ENCODE peak calls at places on chromosomes 11 and 22, in nine cellular contexts. A is neural progenitor cell, U is PC-3, G is HCT116, E is OCI-LY7, J is MM.1S, D is hepatocyte, F is GM23338, P is SK-N-SH. Z is an unnamed sample. For H3K4me1, the result is how much of the 10 kb centered on the place peaks cover.

GRCh38 chr11:129972596-129972995 is 30.0 kb downstream of the PRDM10 start:
- DNase-seq in P (no peak), E (peak), F (peak), U (no peak), G (no peak), D (no peak), J (no peak), A (peak), Z (no peak)

GRCh38 chr11:113096661-113097060 is 135.4 kb downstream of the NCAM1 start:
- DNase-seq in E (no peak), D (no peak), U (no peak), F (no peak), G (no peak), J (no peak), P (no peak), A (no peak), Z (no peak)

GRCh38 chr22:38069372-38070249 is 12.4 kb downstream of the PICK1 start:
- DNase-seq in A (peak), G (no peak), U (no peak), P (peak), E (peak), D (peak), J (peak), F (peak), Z (peak)

GRCh38 chr11:28837599-28837998 is 729.4 kb downstream of the METTL15 start:
- DNase-seq in F (no peak), D (no peak), U (no peak), J (no peak), G (no peak), A (no peak), E (no peak), P (no peak), Z (no peak)

GRCh38 chr22:24985824-24986214 is 33.3 kb downstream of the KIAA1671 start:
- DNase-seq in E (no peak), D (no peak), A (no peak), F (no peak), P (no peak), J (no peak), G (no peak), U (peak), Z (peak)

GRCh38 chr22:31179345-31179744 is 19.4 kb downstream of the RNF185 start:
- DNase-seq in A (no peak), F (no peak), U (peak), G (no peak), J (no peak), P (no peak), D (no peak), E (no peak), Z (peak)

GRCh38 chr11:20192641-20193040 is 32.4 kb upstream of the DBX1 start:
- DNase-seq in F (no peak), P (no peak), U (no peak), G (no peak), A (no peak), J (no peak), D (no peak), E (no peak), Z (no peak)

GRCh38 chr11:45933131-45933821 is 10.8 kb downstream of the LARGE2 start:
- DNase-seq in G (no peak), U (peak), P (no peak), F (no peak), D (peak), J (no peak), E (peak), A (no peak), Z (peak)

GRCh38 chr11:83773950-83774880 is 488.0 kb upstream of the CCDC90B start:
- DNase-seq in J (no peak), E (no peak), D (peak), G (no peak), U (peak), P (no peak), F (no peak), A (no peak), Z (peak)

GRCh38 chr11:111910637-111911562 is 670 bp downstream of the CRYAB start:
- DNase-seq in P (no peak), J (no peak), A (no peak), U (no peak), D (no peak), E (no peak), F (no peak), G (no peak), Z (peak)

GRCh38 chr22:41528938-41529561 is 15.2 kb downstream of the POLR3H start:
- DNase-seq in P (no peak), E (no peak), A (no peak), J (no peak), F (no peak), U (no peak), D (no peak), G (no peak), Z (no peak)

GRCh38 chr22:44085743-44086741 is 61.9 kb downstream of the PARVB start:
- DNase-seq in F (peak), U (peak), J (peak), D (peak), G (peak), P (peak), E (peak), A (peak), Z (peak)

GRCh38 chr22:26884921-26885320 is 227.5 kb downstream of the MIAT start:
- DNase-seq in J (no peak), E (no peak), U (no peak), P (no peak), G (no peak), A (no peak), F (no peak), D (no peak), Z (no peak)

GRCh38 chr22:29338398-29338797 is 22.9 kb upstream of the RASL10A start:
- DNase-seq in J (no peak), D (no peak), P (no peak), G (no peak), U (no peak), F (no peak), E (no peak), A (no peak), Z (no peak)

GRCh38 chr11:65920035-65920802 is 993 bp downstream of the DRAP1 start:
- DNase-seq in U (peak), A (no peak), F (no peak), D (no peak), J (no peak), G (no peak), E (no peak), P (no peak), Z (peak)

GRCh38 chr22:37467556-37467955 is 18.6 kb downstream of the MFNG start:
- DNase-seq in D (no peak), U (no peak), F (no peak), P (no peak), A (no peak), G (no peak), J (no peak), E (no peak), Z (no peak)

GRCh38 chr22:44595841-44596341 is 97.9 kb upstream of the RTL6 start:
- DNase-seq in U (no peak), E (no peak), P (peak), A (no peak), G (no peak), D (no peak), F (no peak), J (no peak), Z (no peak)

GRCh38 chr11:35725880-35726279 is 63.3 kb downstream of the TRIM44 start:
- DNase-seq in J (no peak), F (no peak), U (peak), D (no peak), P (no peak), G (peak), E (no peak), A (no peak), Z (peak)

GRCh38 chr11:92642146-92642919 is 327.1 kb upstream of the MTNR1B start:
- DNase-seq in D (no peak), G (no peak), U (no peak), A (no peak), E (no peak), F (no peak), P (no peak), J (no peak), Z (peak)

GRCh38 chr11:124839051-124839971 is 25.9 kb upstream of the ROBO3 start:
- DNase-seq in G (no peak), A (peak), E (no peak), J (no peak), D (peak), F (peak), U (no peak), P (peak), Z (peak)

GRCh38 chr11:67644042-67644441 is 4.5 kb upstream of the TBX10 start:
- DNase-seq in F (peak), J (no peak), U (peak), G (peak), E (peak), P (no peak), A (peak), D (peak), Z (peak)

GRCh38 chr11:128908391-128909246 is 17.5 kb downstream of the KCNJ5 start:
- DNase-seq in A (no peak), E (no peak), U (peak), F (no peak), G (peak), P (peak), D (peak), J (no peak), Z (peak)

GRCh38 chr11:7250166-7250565 is 1.5 kb upstream of the SYT9 start:
- DNase-seq in A (no peak), P (no peak), F (no peak), J (no peak), D (no peak), U (no peak), G (no peak), E (no peak), Z (no peak)
- H3K4me3 ChIP-seq in A (no peak), P (no peak), F (no peak), J (no peak), D (no peak), U (no peak), G (no peak), E (no peak), Z (no peak)

DNA sequence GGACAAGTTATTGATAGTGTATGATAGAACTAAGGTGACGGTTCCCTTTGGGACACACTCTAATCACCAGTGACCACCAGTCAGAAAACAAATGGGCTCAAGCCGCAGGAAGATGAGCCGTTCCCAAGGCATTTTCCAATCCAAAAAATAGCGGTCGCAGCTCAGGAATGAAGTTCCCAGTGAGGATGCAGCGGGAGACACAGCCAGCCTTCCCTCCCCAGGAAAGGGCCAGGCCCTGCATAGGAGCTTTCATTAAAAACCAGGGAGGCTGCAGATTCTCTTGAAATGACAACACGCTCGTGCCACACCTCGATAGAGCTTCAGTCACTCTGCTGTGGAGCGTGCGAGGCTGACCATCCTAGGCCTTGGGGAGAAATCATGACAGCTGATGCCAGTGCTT is 65.8 kb upstream of the WNT7B start:
- DNase-seq in D (no peak), G (no peak), J (no peak), P (no peak), F (no peak), U (no peak), A (no peak), E (no peak), Z (peak)
- H3K4me1 ChIP-seq in D (under half), G (under half), J (under half), P (under half), F (under half), U (half or more), A (under half), E (under half), Z (under half)

GRCh38 chr11:5550440-5551095 is 2.2 kb upstream of the OR52H1 start:
- DNase-seq in A (no peak), G (peak), P (no peak), U (peak), E (no peak), J (no peak), F (no peak), D (no peak), Z (peak)
- TF ChIP-seq EZH2phosphoT487 in A (no peak), G (no peak), P (no peak), U (no peak), E (no peak), J (no peak), F (no peak), D (no peak), Z (no peak)

DNA sequence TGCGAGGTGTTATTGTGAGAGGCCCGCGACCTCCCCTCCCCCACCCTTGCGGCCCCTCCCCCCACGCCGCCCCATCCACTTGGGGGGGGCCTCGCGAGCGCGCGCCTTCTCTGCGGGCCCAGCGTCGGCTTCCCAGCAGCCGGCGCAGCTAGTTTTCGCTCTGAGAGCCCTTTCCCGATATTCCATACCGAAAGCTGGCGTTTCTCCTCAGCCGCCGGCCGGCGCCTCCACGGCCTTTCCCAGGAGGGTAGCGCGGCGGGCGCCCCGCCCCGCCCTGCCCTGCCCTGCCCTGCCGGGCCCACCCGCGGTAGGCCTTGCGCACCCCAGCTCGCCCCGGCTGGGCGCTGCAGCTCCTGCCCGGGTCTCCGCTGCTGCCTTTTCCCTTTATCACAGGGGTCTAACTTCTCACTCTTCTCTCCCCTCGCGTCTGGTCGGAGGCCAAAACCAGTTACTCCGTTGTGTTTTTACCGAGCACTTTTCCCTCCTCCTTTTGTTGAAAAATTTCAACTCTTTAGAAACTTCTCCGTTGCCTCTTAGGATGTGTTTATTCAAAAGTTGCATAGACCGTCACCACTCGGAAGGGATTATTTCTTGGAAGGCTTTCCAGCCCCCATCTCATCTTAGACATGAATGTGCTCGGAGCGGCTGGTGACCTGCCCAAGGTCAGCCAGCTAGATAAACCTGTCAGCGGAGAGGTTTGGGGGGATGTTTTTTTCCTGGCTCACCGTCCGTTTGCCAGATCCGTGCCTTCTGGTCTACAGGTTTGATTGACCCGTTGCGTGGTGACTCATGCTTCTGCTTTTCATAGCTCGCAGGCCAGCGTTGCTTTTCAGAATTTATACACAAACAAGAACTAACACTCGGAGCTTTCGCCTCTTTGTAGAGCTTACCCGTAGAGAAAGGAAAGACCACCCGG is 648 bp downstream of the PAFAH1B2 start:
- DNase-seq in E (peak), F (peak), P (peak), J (peak), D (peak), G (no peak), A (peak), U (peak), Z (peak)
- H3K4me3 ChIP-seq in E (peak), F (peak), P (peak), J (peak), D (peak), G (peak), A (peak), U (peak), Z (peak)

GRCh38 chr22:39238561-39238960 is 6.2 kb downstream of the PDGFB start:
- DNase-seq in U (no peak), F (no peak), G (no peak), P (no peak), E (no peak), A (no peak), D (no peak), J (no peak), Z (no peak)

GRCh38 chr22:39238966-39239510 is 5.7 kb downstream of the PDGFB start:
- DNase-seq in P (peak), E (no peak), F (no peak), A (no peak), D (no peak), G (no peak), U (no peak), J (no peak), Z (no peak)

GRCh38 chr22:39236321-39237275 is 8.2 kb downstream of the PDGFB start:
- DNase-seq in J (peak), F (no peak), G (no peak), U (no peak), D (no peak), P (no peak), A (no peak), E (no peak), Z (no peak)

GRCh38 chr22:39237276-39238123 is 7.3 kb downstream of the PDGFB start:
- DNase-seq in P (no peak), E (no peak), G (no peak), A (no peak), U (no peak), J (no peak), F (no peak), D (no peak), Z (no peak)

DNA sequence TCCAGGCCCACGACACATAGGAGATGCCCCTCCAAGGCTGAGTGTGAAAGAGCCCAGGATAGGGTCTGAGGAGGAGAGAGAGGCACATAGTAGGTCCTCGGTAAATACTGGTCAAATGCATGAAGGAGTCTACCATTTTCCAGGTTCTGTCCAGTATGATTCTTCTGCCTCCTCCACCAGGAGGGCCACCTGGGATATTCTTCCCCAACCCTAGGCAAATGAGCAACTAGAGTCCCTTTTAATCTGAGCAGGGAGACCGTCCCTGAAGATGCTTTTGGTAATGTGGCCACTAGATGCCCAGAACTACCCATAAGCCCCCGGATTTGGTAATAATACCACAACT is 6.7 kb downstream of the PDGFB start:
- DNase-seq in E (no peak), A (no peak), F (no peak), U (no peak), J (no peak), D (no peak), P (no peak), G (no peak), Z (no peak)
- H3K4me1 ChIP-seq in E (under half), A (under half), F (under half), U (under half), J (half or more), D (under half), P (under half), G (half or more), Z (under half)

DNA sequence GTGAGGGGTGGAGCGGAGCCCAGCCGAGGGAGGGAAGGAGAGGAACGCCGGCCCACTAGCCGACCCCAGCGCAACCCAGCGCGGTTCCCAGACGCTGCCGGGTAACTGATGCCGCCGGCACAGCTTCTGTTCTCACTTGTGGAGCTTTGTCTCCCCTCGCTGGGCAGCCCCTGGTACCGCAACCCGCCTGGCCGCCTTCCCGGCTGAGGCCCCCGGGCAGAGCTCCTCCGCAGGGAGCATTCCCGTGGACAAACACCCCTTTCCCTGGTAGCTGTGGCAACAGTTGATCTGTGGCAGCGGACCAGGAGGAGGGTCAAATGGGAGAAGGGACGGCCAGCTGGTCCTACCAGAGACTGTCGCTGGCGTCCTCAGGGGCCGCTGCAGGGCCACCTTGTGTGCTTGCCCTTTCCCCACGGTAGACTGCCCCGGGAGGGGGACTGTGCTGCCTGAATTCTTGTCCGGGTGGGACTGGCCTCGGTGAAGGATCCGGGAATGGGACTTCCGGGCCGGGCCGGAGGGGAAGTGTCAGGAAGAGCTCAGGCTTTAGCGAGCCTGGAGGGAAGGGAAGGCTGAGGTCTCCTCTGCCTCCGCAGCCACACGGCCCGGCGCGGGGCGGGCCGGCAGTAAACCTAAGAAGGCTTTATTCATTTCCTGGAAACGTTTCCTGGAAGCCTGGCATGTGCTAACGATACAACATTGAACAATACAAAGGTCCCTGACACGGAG is 468.0 kb downstream of the OPCML start:
- DNase-seq in E (no peak), F (peak), U (no peak), D (peak), G (no peak), J (peak), P (peak), A (peak), Z (peak)
- TF ChIP-seq EZH2phosphoT487 in E (no peak), F (no peak), U (no peak), D (no peak), G (no peak), J (no peak), P (no peak), A (no peak), Z (no peak)

GRCh38 chr11:123057604-123058305 is 4.2 kb downstream of the HSPA8 start:
- DNase-seq in U (no peak), G (no peak), J (no peak), F (no peak), E (no peak), P (no peak), D (no peak), A (no peak), Z (no peak)
- H3K4me3 ChIP-seq in U (peak), G (no peak), J (peak), F (peak), E (peak), P (no peak), D (no peak), A (no peak), Z (peak)

GRCh38 chr11:109954534-109954933 is 138.7 kb upstream of the ZC3H12C start:
- DNase-seq in D (no peak), P (no peak), F (no peak), G (no peak), U (no peak), A (no peak), J (no peak), E (no peak), Z (no peak)
- H3K4me1 ChIP-seq in D (under half), P (under half), F (under half), G (under half), U (under half), A (under half), J (half or more), E (under half), Z (under half)

DNA sequence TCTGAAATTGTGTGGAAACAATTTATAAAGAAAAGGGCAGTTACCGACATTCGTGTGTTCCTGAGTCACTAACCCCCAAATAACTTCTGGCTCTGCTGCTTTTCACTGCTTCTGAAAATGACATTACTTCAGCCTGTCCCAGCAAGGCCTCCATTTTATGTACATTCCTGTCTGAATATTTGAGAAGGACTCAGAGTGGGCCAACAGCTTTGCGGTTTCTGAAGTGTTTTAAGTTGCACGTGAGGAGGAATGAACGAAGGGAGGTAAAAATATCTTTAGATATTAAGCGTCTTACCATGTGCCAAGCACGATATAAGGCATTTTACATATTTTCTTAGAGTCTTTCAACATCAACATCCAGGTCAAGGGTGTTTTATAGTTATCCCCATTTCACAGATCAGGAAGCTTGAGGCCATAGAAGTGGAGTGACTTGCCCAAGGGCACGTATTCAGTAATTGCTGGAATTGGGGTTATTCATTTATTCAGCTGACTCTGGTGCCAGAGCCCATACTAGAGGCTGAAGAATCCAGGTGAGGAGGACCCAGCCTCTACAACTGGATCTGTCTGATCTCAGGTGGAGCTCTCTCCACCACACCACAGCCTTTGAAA is 30.8 kb upstream of the WNT11 start:
- DNase-seq in A (no peak), U (no peak), P (no peak), F (no peak), E (no peak), G (no peak), J (no peak), D (no peak), Z (peak)
- TF ChIP-seq EZH2phosphoT487 in A (no peak), U (no peak), P (no peak), F (no peak), E (no peak), G (no peak), J (no peak), D (no peak), Z (no peak)

Z was measured in GM23248.